ENCODE peak calls at places on chromosomes 16 and 17, in seven cellular contexts. R, A, V, K, S, U and H are unnamed samples.

GRCh38 chr17:27460196-27460725 is 4.0 kb downstream of the KSR1 start:
- DNase-seq in R (no peak), A (no peak), V (no peak), K (no peak), S (no peak), U (no peak), H (no peak)

GRCh38 chr16:30895592-30896202 is 717 bp upstream of the CTF1 start:
- DNase-seq in R (no peak), A (no peak), V (no peak), K (no peak), S (peak; percentile 53), U (no peak), H (no peak)

GRCh38 chr17:63859257-63859656 is 14.2 kb downstream of the CSH2 start:
- DNase-seq in R (no peak), A (no peak), V (no peak), K (no peak), S (no peak), U (no peak), H (no peak)

GRCh38 chr17:78174870-78175642 is 6.7 kb downstream of the SYNGR2 start:
- DNase-seq in R (no peak), A (no peak), V (no peak), K (peak; percentile 69), S (no peak), U (no peak), H (no peak)

GRCh38 chr17:68613739-68614298 is 12.7 kb upstream of the FAM20A start:
- DNase-seq in R (no peak), A (peak; percentile 71), V (peak; percentile 84), K (peak; percentile 70), S (no peak), U (no peak), H (no peak)

GRCh38 chr17:70099884-70100283 is 24.9 kb downstream of the KCNJ16 start:
- DNase-seq in R (no peak), A (no peak), V (no peak), K (no peak), S (peak; percentile 47), U (no peak), H (no peak)

GRCh38 chr16:22688463-22688862 is 125.5 kb upstream of the HS3ST2 start:
- DNase-seq in R (no peak), A (no peak), V (no peak), K (no peak), S (no peak), U (no peak), H (no peak)

GRCh38 chr16:88456356-88457292 is 3.5 kb downstream of the ZFPM1 start:
- DNase-seq in R (peak; percentile 56), A (no peak), V (no peak), K (no peak), S (no peak), U (no peak), H (no peak)

GRCh38 chr17:35089846-35090193 is 26.3 kb upstream of the RFFL start:
- DNase-seq in R (no peak), A (peak; percentile 10), V (peak; percentile 31), K (no peak), S (peak; percentile 62), U (no peak), H (no peak)

GRCh38 chr16:49492090-49492801 is 118.6 kb downstream of the C16orf78 start:
- DNase-seq in R (no peak), A (peak; percentile 29), V (peak; percentile 45), K (no peak), S (peak; percentile 81), U (no peak), H (peak; percentile 32)

GRCh38 chr17:2123467-2124251 is 68.8 kb downstream of the HIC1 start:
- DNase-seq in R (no peak), A (peak; percentile 19), V (no peak), K (peak; percentile 69), S (peak; percentile 78), U (peak; percentile 11), H (peak; percentile 33)

GRCh38 chr17:75950421-75950820 is 9.6 kb upstream of the FBF1 start:
- DNase-seq in R (no peak), A (no peak), V (no peak), K (no peak), S (no peak), U (no peak), H (no peak)
- H3K4me3 ChIP-seq in R (no peak overlapping the region), A (no peak overlapping the region), V (no peak overlapping the region), K (no peak overlapping the region), S (no peak overlapping the region), U (no peak overlapping the region), H (no peak overlapping the region)

GRCh38 chr16:85333744-85334640 is 221.7 kb upstream of the CIBAR2 start:
- DNase-seq in R (no peak), A (no peak), V (no peak), K (no peak), S (peak; percentile 77), U (no peak), H (no peak)
- H3K4me3 ChIP-seq in R (no peak overlapping the region), A (no peak overlapping the region), V (no peak overlapping the region), K (no peak overlapping the region), S (no peak overlapping the region), U (no peak overlapping the region), H (no peak overlapping the region)

DNA sequence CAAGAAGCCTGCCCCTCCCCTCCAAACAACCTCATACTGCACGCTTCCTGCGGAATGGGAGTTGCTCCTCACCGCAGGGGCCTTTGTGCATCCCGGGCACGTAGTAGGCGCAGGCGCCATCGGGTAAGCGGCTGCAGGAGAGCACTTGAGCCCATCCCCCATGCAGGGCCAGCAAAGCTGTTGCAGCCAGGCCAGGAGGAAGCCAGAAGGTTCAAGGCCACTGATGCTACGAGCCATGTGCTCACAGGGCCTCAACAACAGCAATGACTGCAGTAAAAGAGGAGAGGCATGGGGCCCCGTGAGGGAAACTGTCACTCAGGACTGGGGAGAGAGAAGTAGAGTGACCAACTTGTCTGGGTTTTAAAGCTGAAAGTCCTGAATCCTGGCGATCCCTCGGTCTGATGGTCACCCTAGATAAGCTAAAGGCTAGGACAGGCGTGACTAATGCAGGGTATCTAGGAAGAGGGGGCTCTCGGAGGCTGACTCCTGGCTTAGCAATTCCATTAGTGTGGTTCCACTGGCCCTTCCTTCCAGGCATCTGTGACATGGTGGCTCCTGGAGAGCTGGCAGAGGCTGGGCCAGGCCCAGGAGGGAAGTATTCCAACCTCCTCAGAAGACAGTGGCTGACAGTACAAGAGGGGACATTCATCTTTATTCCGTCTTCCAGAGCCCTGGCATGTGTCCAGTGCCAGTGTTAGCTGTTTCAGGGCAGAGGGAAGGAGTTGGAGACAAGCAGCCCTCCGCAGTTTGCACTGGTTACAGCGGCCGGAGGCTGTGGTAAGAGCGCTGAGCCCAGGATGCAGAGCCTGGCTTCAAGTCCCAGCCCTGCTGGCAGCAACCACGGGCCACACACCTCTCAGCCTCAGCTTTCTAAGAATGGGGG is 20.8 kb downstream of the GOSR2 start:
- DNase-seq in R (no peak), A (no peak), V (no peak), K (no peak), S (peak; percentile 71), U (peak; percentile 43), H (no peak)
- H3K4me3 ChIP-seq in R (no peak overlapping the region), A (no peak overlapping the region), V (no peak overlapping the region), K (no peak overlapping the region), S (no peak overlapping the region), U (no peak overlapping the region), H (no peak overlapping the region)

DNA sequence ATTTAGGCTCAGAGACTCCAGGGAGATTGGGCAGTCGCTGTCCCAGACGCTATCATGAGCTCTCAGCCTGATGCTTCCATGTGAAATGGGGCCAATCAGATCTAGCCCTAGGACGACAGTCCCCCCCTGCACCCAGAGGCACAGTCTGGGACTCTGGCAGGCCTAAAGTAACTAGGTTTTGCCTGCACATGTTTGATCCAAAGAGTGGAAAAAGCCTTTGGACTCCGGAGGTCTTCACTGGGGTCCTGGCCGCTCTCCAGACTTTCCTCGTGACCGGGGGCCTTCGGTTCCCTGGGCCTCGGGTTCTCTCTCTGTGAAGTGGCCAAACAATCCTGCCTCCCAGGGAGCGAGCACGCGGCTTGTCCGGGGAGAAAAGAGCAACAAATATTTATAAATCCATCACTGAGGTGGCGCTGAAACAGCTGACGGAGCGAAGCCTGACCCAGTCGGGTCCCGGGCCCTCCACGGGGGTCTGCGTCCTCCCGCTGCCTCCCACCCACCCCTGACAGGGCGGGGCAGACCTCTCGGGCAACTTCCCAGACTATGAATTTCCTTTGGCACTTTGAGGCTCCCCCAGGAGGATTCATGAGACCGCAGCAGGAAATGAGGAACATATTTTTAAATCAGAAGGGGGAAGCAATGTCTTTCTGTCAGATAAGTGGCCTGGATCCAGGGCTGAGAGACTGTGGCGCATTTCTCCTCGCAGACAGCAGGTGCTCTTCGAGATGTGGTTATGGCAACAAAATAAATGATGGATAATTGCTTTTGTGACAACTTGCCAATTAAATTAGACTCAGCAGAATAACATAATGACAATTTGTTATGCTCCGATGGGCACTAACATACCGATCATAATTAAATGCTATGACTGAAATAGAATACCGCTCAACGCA is 38.9 kb downstream of the MRPS23 start:
- DNase-seq in R (no peak), A (peak; percentile 70), V (no peak), K (peak; percentile 20), S (peak; percentile 71), U (no peak), H (peak; percentile 73)
- H3K4me3 ChIP-seq in R (no peak overlapping the region), A (peak overlapping the region; percentile 25), V (no peak overlapping the region), K (no peak overlapping the region), S (peak overlapping the region; percentile 43), U (no peak overlapping the region), H (peak overlapping the region; percentile 50)

DNA sequence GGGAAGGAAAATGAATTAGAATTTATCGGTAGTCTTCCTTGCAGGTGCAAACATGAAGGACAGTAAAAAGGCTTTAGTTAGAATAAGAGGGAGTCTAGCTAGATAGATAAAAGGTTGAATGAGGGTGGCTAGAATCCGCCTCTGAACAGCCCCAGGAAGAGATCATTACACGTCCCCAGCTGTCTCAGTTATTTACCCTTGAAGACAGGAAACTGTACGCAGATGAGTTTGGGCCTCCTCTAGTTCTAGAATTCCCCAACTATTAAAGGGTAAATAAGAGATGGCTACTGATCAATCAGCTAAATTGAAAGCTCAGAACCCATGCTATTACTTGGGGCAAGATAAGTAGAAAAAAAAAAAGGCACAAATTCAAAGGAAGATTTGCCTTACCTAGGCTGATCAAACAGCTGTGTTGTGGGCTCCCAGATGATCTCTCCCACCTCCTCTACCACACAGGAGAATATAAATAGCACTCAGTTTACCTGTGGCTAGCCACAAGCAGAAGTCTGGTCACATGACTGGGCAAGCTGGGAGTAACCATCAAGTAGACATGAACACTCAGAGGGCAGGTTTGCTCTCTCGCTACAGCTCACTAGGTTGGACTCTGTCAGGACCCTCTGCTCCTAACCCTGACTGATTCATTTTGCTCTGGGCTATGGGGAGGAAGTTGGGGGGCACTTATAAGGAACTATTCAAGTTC is 17.0 kb downstream of the FAM117A start:
- DNase-seq in R (no peak), A (no peak), V (no peak), K (no peak), S (no peak), U (no peak), H (no peak)
- H3K4me3 ChIP-seq in R (peak overlapping the region; percentile 26), A (no peak overlapping the region), V (no peak overlapping the region), K (no peak overlapping the region), S (no peak overlapping the region), U (no peak overlapping the region), H (no peak overlapping the region)

DNA sequence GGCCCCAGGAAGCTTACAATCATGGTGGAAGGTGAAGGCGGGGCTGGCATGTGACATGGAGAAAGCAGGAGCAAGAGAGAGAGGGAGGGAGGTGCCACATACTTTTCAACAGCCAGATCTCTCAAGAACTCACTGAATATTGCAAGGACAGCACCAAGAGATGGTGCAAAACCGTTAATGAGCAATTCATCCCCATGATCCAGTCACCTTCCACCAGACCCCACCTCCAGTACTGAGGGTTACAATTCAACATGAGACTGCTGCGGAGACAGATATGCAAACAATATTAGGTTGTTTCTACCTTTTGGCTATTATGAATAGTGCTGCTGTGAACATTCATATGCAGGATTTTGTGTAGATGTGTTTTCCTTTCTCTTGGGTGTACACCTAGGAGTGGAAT is 28.7 kb downstream of the PLCG2 start:
- DNase-seq in R (no peak), A (no peak), V (no peak), K (no peak), S (no peak), U (no peak), H (no peak)
- H3K4me3 ChIP-seq in R (no peak overlapping the region), A (no peak overlapping the region), V (no peak overlapping the region), K (no peak overlapping the region), S (no peak overlapping the region), U (no peak overlapping the region), H (no peak overlapping the region)

GRCh38 chr17:48588519-48588918 is 1.5 kb downstream of the HOXB3 start:
- DNase-seq in R (no peak), A (no peak), V (no peak), K (no peak), S (no peak), U (no peak), H (no peak)
- H3K4me3 ChIP-seq in R (no peak overlapping the region), A (no peak overlapping the region), V (no peak overlapping the region), K (no peak overlapping the region), S (no peak overlapping the region), U (no peak overlapping the region), H (no peak overlapping the region)